ENCODE peak calls at places on chromosomes 3 and 15, in seven cellular contexts. Q, G, V, S, A, O and J are unnamed samples.

GRCh38 chr3:193863657-193864323 is 270.8 kb downstream of the OPA1 start:
- DNase-seq in Q (no peak), G (no peak), V (no peak), S (no peak), A (peak), O (no peak), J (no peak)

GRCh38 chr3:59425371-59425770 is 375.5 kb upstream of the CFAP20DC start:
- DNase-seq in Q (no peak), G (peak), V (no peak), S (no peak), A (peak), O (no peak), J (no peak)

GRCh38 chr3:123336441-123336851 is 112.4 kb downstream of the ADCY5 start:
- DNase-seq in Q (no peak), G (no peak), V (no peak), S (no peak), A (no peak), O (no peak), J (no peak)

GRCh38 chr3:169764453-169765280 is at the start of gene TERC:
- DNase-seq in Q (peak), G (peak), V (peak), S (peak), A (peak), O (peak), J (peak)

GRCh38 chr3:30042274-30042859 is 564.0 kb upstream of the TGFBR2 start:
- DNase-seq in Q (peak), G (peak), V (no peak), S (peak), A (peak), O (peak), J (peak)

GRCh38 chr3:102354818-102355515 is 79.8 kb upstream of the ZPLD1 start:
- DNase-seq in Q (no peak), G (peak), V (no peak), S (no peak), A (peak), O (peak), J (peak)

GRCh38 chr3:77601853-77602440 is 562.0 kb downstream of the ROBO2 start:
- DNase-seq in Q (no peak), G (no peak), V (no peak), S (no peak), A (no peak), O (no peak), J (no peak)

GRCh38 chr3:189985938-189986337 is 134.8 kb downstream of the P3H2 start:
- DNase-seq in Q (no peak), G (no peak), V (no peak), S (no peak), A (peak), O (no peak), J (no peak)

GRCh38 chr3:50194128-50194902 is 2.9 kb downstream of the GNAT1 start:
- DNase-seq in Q (peak), G (peak), V (no peak), S (peak), A (peak), O (peak), J (peak)

GRCh38 chr3:160210799-160211221 is 14.4 kb upstream of the C3orf80 start:
- DNase-seq in Q (no peak), G (peak), V (no peak), S (no peak), A (peak), O (peak), J (peak)

GRCh38 chr3:137032465-137033120 is 74.8 kb downstream of the IL20RB start:
- DNase-seq in Q (peak), G (peak), V (peak), S (peak), A (peak), O (peak), J (peak)

GRCh38 chr3:194686816-194687637 is 1.3 kb downstream of the FAM43A start:
- DNase-seq in Q (peak), G (peak), V (no peak), S (peak), A (peak), O (no peak), J (peak)

GRCh38 chr15:57892181-57892580 is 173.3 kb downstream of the ALDH1A2 start:
- DNase-seq in Q (no peak), G (no peak), V (no peak), S (no peak), A (no peak), O (no peak), J (no peak)

GRCh38 chr3:181709537-181710279 is 2.0 kb upstream of the SOX2 start:
- DNase-seq in Q (peak), G (peak), V (no peak), S (no peak), A (peak), O (peak), J (peak)

GRCh38 chr3:63960048-63960711 is 48.0 kb upstream of the SCAANT1 start:
- DNase-seq in Q (no peak), G (peak), V (no peak), S (no peak), A (peak), O (no peak), J (peak)

GRCh38 chr15:41558400-41559238 is at the start of gene TYRO3:
- DNase-seq in Q (peak), G (peak), V (no peak), S (peak), A (no peak), O (peak), J (peak)

GRCh38 chr3:10951295-10951926 is 41.1 kb upstream of the SLC6A1 start:
- DNase-seq in Q (no peak), G (no peak), V (no peak), S (no peak), A (no peak), O (no peak), J (no peak)

GRCh38 chr15:67947254-67948039 is 106.7 kb upstream of the PIAS1 start:
- DNase-seq in Q (no peak), G (no peak), V (no peak), S (no peak), A (no peak), O (no peak), J (no peak)

GRCh38 chr3:45051685-45052084 is 25.6 kb downstream of the CLEC3B start:
- DNase-seq in Q (no peak), G (no peak), V (no peak), S (no peak), A (no peak), O (no peak), J (no peak)

GRCh38 chr3:70539908-70540307 is 227.5 kb upstream of the MDFIC2 start:
- DNase-seq in Q (no peak), G (no peak), V (no peak), S (no peak), A (no peak), O (no peak), J (no peak)

GRCh38 chr3:134505485-134505884 is 19.6 kb downstream of the CEP63 start:
- DNase-seq in Q (no peak), G (no peak), V (no peak), S (no peak), A (no peak), O (no peak), J (no peak)

GRCh38 chr3:98188553-98188952 is 22.1 kb downstream of the OR5H15 start:
- DNase-seq in Q (peak), G (peak), V (no peak), S (no peak), A (no peak), O (no peak), J (peak)

GRCh38 chr15:22908830-22909229 is 70.4 kb downstream of the NIPA2 start:
- DNase-seq in Q (no peak), G (no peak), V (no peak), S (no peak), A (no peak), O (no peak), J (no peak)
- H2BK120ac ChIP-seq in Q (no peak), G (no peak), V (no peak), S (no peak), A (no peak), O (no peak), J (no peak)

GRCh38 chr3:16411450-16411849 is 102.0 kb downstream of the RFTN1 start:
- DNase-seq in Q (no peak), G (no peak), V (no peak), S (no peak), A (no peak), O (no peak), J (no peak)

GRCh38 chr3:16412192-16412808 is 101.2 kb downstream of the RFTN1 start:
- DNase-seq in Q (no peak), G (no peak), V (no peak), S (no peak), A (no peak), O (no peak), J (no peak)

GRCh38 chr3:16417945-16418739 is 95.4 kb downstream of the RFTN1 start:
- DNase-seq in Q (no peak), G (no peak), V (no peak), S (no peak), A (no peak), O (no peak), J (no peak)

GRCh38 chr3:16419640-16420039 is 93.9 kb downstream of the RFTN1 start:
- DNase-seq in Q (no peak), G (peak), V (no peak), S (no peak), A (peak), O (no peak), J (no peak)

DNA sequence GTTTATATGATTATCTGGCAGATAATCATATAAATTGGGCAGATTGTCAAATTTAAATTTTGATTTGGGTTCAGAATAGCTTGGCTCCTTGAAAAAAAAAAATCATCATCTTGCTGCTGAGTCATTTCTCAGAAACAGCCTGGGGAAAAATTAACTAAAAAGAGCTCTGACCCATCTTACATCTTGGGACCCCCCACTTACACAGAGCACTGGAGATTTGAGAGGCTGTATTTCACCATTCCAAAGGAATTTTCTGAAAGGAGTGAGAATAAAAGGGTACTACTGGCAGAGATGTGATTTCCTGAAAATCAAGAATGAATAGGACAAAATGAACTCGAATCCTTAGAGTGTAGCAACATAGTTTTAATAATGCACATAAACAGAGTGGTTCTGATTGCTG is 97.6 kb downstream of the RFTN1 start:
- DNase-seq in Q (no peak), G (no peak), V (no peak), S (no peak), A (no peak), O (no peak), J (no peak)
- H4K8ac ChIP-seq in Q (no peak), G (no peak), V (no peak), S (no peak), A (no peak), O (no peak), J (no peak)

GRCh38 chr3:66366747-66367146 is 134.1 kb downstream of the LRIG1 start:
- DNase-seq in Q (no peak), G (no peak), V (no peak), S (no peak), A (no peak), O (no peak), J (peak)
- H2BK120ac ChIP-seq in Q (no peak), G (no peak), V (no peak), S (no peak), A (no peak), O (no peak), J (no peak)

DNA sequence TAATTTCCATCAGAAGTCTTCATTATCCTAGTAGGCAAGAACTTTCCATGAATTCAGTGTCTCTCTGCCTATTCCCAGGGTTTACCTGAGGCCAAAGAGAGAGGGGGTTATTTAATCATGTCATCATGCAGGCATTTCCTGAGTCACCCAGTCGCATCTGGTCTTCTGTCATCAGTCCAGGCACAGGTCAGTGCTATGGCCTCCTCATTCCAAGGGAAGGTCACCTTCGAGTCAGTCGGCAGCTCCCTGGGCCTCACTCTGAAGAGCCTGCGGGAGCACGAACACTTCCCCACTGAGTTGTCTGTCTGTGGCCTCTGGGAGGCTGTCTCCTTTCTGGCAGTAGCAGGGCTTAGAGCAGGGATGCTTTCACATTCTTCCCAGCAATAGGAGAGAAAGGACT is 26.2 kb upstream of the LRTM1 start:
- DNase-seq in Q (peak), G (peak), V (peak), S (no peak), A (peak), O (peak), J (peak)
- H4K8ac ChIP-seq in Q (no peak), G (peak), V (no peak), S (no peak), A (peak), O (peak), J (no peak)

GRCh38 chr3:3825025-3825424 is 25.8 kb downstream of the LRRN1 start:
- DNase-seq in Q (no peak), G (no peak), V (no peak), S (no peak), A (no peak), O (no peak), J (no peak)
- H2BK120ac ChIP-seq in Q (no peak), G (no peak), V (no peak), S (no peak), A (no peak), O (no peak), J (no peak)

GRCh38 chr3:13669457-13669856 is 120.5 kb downstream of the FBLN2 start:
- DNase-seq in Q (no peak), G (no peak), V (no peak), S (no peak), A (no peak), O (no peak), J (no peak)

GRCh38 chr3:13670292-13670691 is 121.4 kb downstream of the FBLN2 start:
- DNase-seq in Q (no peak), G (no peak), V (no peak), S (no peak), A (no peak), O (no peak), J (no peak)

GRCh38 chr3:13666227-13666619 is 117.3 kb downstream of the FBLN2 start:
- DNase-seq in Q (no peak), G (no peak), V (no peak), S (no peak), A (no peak), O (no peak), J (no peak)

GRCh38 chr3:13667330-13667729 is 118.4 kb downstream of the FBLN2 start:
- DNase-seq in Q (no peak), G (no peak), V (no peak), S (no peak), A (no peak), O (peak), J (no peak)

DNA sequence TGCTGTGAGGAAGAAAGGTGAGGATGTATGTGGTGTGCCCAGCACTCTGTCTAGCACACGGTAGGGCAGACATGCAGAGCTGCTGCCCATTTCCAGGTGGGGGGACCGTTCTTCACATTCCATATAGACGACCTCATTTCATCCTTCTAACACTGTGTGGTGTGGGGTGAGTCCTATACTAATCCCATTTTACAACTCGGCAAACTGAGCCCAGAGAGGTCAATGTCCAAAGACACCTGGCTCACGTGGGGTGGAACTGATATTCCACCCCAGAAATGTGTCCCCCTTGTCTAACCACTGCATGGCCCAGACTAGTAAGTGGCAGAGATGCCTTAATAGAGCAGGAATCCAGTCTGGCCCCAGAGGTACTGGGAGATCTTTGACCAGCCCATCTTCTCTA is 119.2 kb downstream of the FBLN2 start:
- DNase-seq in Q (no peak), G (no peak), V (no peak), S (no peak), A (no peak), O (no peak), J (no peak)
- H4K8ac ChIP-seq in Q (no peak), G (no peak), V (no peak), S (no peak), A (no peak), O (no peak), J (no peak)

GRCh38 chr3:109372639-109373038 is 35.3 kb upstream of the DPPA4 start:
- DNase-seq in Q (no peak), G (no peak), V (no peak), S (no peak), A (no peak), O (no peak), J (peak)
- H2BK120ac ChIP-seq in Q (no peak), G (no peak), V (no peak), S (no peak), A (no peak), O (no peak), J (no peak)

GRCh38 chr3:13385373-13385965 is 34.7 kb downstream of the NUP210 start:
- DNase-seq in Q (no peak), G (no peak), V (no peak), S (no peak), A (peak), O (no peak), J (no peak)
- H4K8ac ChIP-seq in Q (no peak), G (no peak), V (no peak), S (no peak), A (no peak), O (no peak), J (no peak)